ENCODE peak calls at places on chromosomes 3 and 15, in ten cellular contexts. K is suprapubic skin, O is breast epithelium, Z is NB4, L is body of pancreas, V is H1, C is heart left ventricle, J is ovary, E is uterus, I is GM12878. D is an unnamed sample.

GRCh38 chr3:142086581-142087090 is 62.7 kb downstream of the TFDP2 start:
- DNase-seq in V (no peak), E (no peak), Z (no peak), L (no peak), C (no peak), O (no peak), K (no peak), I (no peak), J (no peak), D (no peak)

GRCh38 chr3:170476291-170476690 is 57.6 kb downstream of the CLDN11 start:
- DNase-seq in J (no peak), Z (no peak), V (no peak), I (no peak), K (no peak), C (no peak), L (no peak), O (no peak), E (no peak), D (no peak)

GRCh38 chr3:134794950-134795775 is at the start of gene EPHB1:
- DNase-seq in O (peak), L (peak), C (peak), I (peak), V (peak), E (peak), K (peak), J (peak), Z (peak), D (peak)

GRCh38 chr3:52606373-52607085 is 70.1 kb downstream of the UQCC5 start:
- DNase-seq in J (no peak), I (no peak), Z (no peak), C (no peak), E (no peak), O (peak), L (peak), V (no peak), K (no peak), D (no peak)

GRCh38 chr3:176935524-176935923 is 261.8 kb downstream of the TBL1XR1 start:
- DNase-seq in C (no peak), J (no peak), V (no peak), Z (no peak), E (no peak), K (no peak), O (no peak), L (no peak), I (no peak), D (no peak)

GRCh38 chr3:160447544-160447943 is 2.0 kb downstream of the TRIM59 start:
- DNase-seq in L (no peak), I (no peak), O (no peak), V (no peak), Z (no peak), E (no peak), J (no peak), C (no peak), K (no peak), D (no peak)

GRCh38 chr15:62558640-62559039 is 393.6 kb upstream of the C2CD4B start:
- DNase-seq in Z (no peak), V (no peak), L (no peak), O (no peak), E (no peak), I (no peak), C (no peak), J (no peak), K (no peak), D (no peak)

GRCh38 chr3:173747427-173747826 is 349.9 kb downstream of the NLGN1 start:
- DNase-seq in E (no peak), K (no peak), O (no peak), V (no peak), J (no peak), I (no peak), Z (no peak), C (no peak), L (no peak), D (no peak)

GRCh38 chr3:61353353-61353752 is 102.1 kb upstream of the FHIT start:
- DNase-seq in C (no peak), L (no peak), E (no peak), K (no peak), I (no peak), O (no peak), Z (no peak), V (no peak), J (no peak), D (no peak)

GRCh38 chr3:125266976-125267375 is 54.4 kb upstream of the SLC12A8 start:
- DNase-seq in I (no peak), E (no peak), O (no peak), C (no peak), K (no peak), L (no peak), Z (no peak), V (no peak), J (no peak), D (no peak)

GRCh38 chr3:98329392-98330124 is 24.1 kb upstream of the OR5K4 start:
- DNase-seq in Z (peak), C (peak), L (peak), O (no peak), J (no peak), E (no peak), K (no peak), V (no peak), I (peak), D (peak)

GRCh38 chr3:119937229-119937628 is 155.3 kb downstream of the NR1I2 start:
- DNase-seq in J (no peak), O (no peak), Z (peak), E (no peak), C (no peak), L (no peak), K (no peak), I (peak), V (no peak), D (no peak)

GRCh38 chr15:63389902-63390301 is 8.3 kb upstream of the CA12 start:
- DNase-seq in O (peak), I (no peak), J (peak), E (no peak), L (peak), K (no peak), Z (no peak), V (no peak), C (no peak), D (no peak)

GRCh38 chr3:28835249-28835648 is 445.6 kb upstream of the RBMS3 start:
- DNase-seq in O (no peak), C (no peak), V (no peak), L (no peak), I (no peak), J (no peak), Z (no peak), K (no peak), E (no peak), D (no peak)

GRCh38 chr3:8660271-8660731 is 15.7 kb upstream of the SSUH2 start:
- DNase-seq in J (no peak), O (no peak), K (no peak), C (no peak), E (no peak), I (no peak), Z (no peak), L (no peak), V (no peak), D (no peak)

GRCh38 chr3:101849714-101850326 is 506 bp downstream of the NFKBIZ start:
- DNase-seq in J (peak), K (peak), L (peak), O (no peak), I (no peak), C (peak), Z (peak), E (peak), V (no peak), D (peak)

GRCh38 chr15:68354923-68355322 is 77.0 kb downstream of the ITGA11 start:
- DNase-seq in V (no peak), O (no peak), I (no peak), E (peak), J (no peak), C (no peak), K (no peak), L (no peak), Z (peak), D (no peak)

GRCh38 chr3:121707531-121708273 is 41.8 kb downstream of the GOLGB1 start:
- DNase-seq in E (no peak), V (no peak), Z (no peak), J (no peak), O (no peak), I (no peak), L (no peak), C (no peak), K (no peak), D (no peak)

GRCh38 chr3:192408721-192409151 is 318.6 kb downstream of the FGF12 start:
- DNase-seq in C (no peak), O (no peak), E (no peak), K (no peak), I (no peak), J (no peak), Z (no peak), L (no peak), V (no peak), D (no peak)

GRCh38 chr3:141807277-141808038 is 44.2 kb downstream of the GRK7 start:
- DNase-seq in O (no peak), L (no peak), V (no peak), I (no peak), K (no peak), C (no peak), E (no peak), Z (no peak), J (no peak), D (no peak)

GRCh38 chr3:126393563-126393962 is 1.1 kb upstream of the CFAP100 start:
- DNase-seq in L (no peak), V (no peak), J (no peak), E (no peak), O (no peak), K (peak), Z (no peak), C (no peak), I (no peak), D (peak)

GRCh38 chr3:18153571-18154173 is 271.5 kb downstream of the SATB1 start:
- DNase-seq in I (no peak), J (no peak), V (no peak), K (no peak), O (no peak), Z (peak), L (peak), E (no peak), C (no peak), D (no peak)

GRCh38 chr15:39735120-39735717 is 47.4 kb downstream of the FSIP1 start:
- DNase-seq in K (no peak), E (no peak), O (no peak), J (no peak), L (no peak), C (no peak), V (no peak), I (no peak), Z (no peak), D (no peak)

GRCh38 chr3:157858821-157859220 is 247.4 kb downstream of the SHOX2 start:
- DNase-seq in J (no peak), V (no peak), O (no peak), C (no peak), L (no peak), Z (no peak), I (no peak), E (no peak), K (no peak), D (no peak)

GRCh38 chr3:101204246-101204645 is 116.1 kb downstream of the IMPG2 start:
- DNase-seq in K (no peak), I (no peak), O (no peak), Z (no peak), V (no peak), C (no peak), E (no peak), J (no peak), L (no peak), D (no peak)

GRCh38 chr3:41419809-41420208 is 220.5 kb downstream of the CTNNB1 start:
- DNase-seq in O (no peak), E (no peak), I (no peak), K (no peak), L (no peak), J (no peak), Z (peak), C (no peak), V (no peak), D (no peak)

GRCh38 chr3:132196113-132196512 is 121.1 kb upstream of the ACP3 start:
- DNase-seq in E (no peak), Z (no peak), J (no peak), K (no peak), I (no peak), C (no peak), O (no peak), V (no peak), L (no peak), D (no peak)

GRCh38 chr15:42194502-42194901 is 13.6 kb downstream of the VPS39 start:
- DNase-seq in E (no peak), J (no peak), C (no peak), L (no peak), K (no peak), I (no peak), O (no peak), Z (peak), V (no peak), D (no peak)

GRCh38 chr3:182268711-182269110 is 524.6 kb upstream of the ATP11B start:
- DNase-seq in L (no peak), E (no peak), K (no peak), Z (no peak), I (no peak), J (no peak), V (no peak), C (no peak), O (no peak), D (no peak)

GRCh38 chr15:65305144-65305758 is 774 bp downstream of the RNU5B-1 start:
- DNase-seq in J (peak), Z (no peak), O (no peak), E (no peak), C (no peak), K (no peak), L (no peak), I (no peak), V (no peak), D (peak)

GRCh38 chr15:27495963-27496459 is 525.0 kb downstream of the GABRG3 start:
- DNase-seq in E (no peak), I (no peak), Z (no peak), L (no peak), O (no peak), C (no peak), V (no peak), J (no peak), K (no peak), D (no peak)

GRCh38 chr3:134654031-134654430 is 3.2 kb upstream of the KY start:
- DNase-seq in O (no peak), J (no peak), Z (no peak), L (no peak), K (peak), E (no peak), C (no peak), V (no peak), I (no peak), D (no peak)

GRCh38 chr15:78921517-78921916 is 23.3 kb downstream of the CTSH start:
- DNase-seq in J (no peak), O (no peak), K (no peak), I (no peak), C (no peak), Z (no peak), L (no peak), V (no peak), E (no peak), D (no peak)

GRCh38 chr3:128122013-128122412 is 1.6 kb downstream of the RUVBL1 start:
- DNase-seq in K (no peak), I (no peak), J (no peak), O (no peak), V (no peak), Z (no peak), E (no peak), L (no peak), C (no peak), D (no peak)
- H3K4me3 ChIP-seq in K (no peak), I (peak), J (no peak), O (no peak), V (peak), Z (peak), E (no peak), L (no peak), C (no peak), D (no peak)

DNA sequence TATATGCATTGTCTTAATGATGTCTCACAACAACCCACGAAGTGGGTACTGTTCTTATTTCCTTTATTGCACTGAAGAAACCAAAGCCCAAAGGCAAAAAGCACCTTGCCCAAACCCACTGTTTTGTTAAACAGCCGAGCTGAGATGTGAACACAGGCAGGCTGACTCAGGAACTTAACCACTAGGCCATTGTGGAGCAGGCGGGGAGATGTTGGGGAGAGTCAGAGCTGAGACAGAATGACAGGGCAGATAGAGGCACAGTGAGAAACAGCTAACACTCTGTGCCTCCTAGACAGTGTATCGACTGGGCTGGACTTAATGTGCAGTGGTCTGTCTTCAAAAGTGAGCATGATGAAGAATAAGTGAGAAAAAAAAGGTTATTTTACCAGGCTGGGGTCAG is 56.5 kb downstream of the RPLP1 start:
- DNase-seq in O (no peak), V (no peak), K (peak), E (no peak), J (no peak), L (no peak), C (no peak), I (no peak), Z (no peak), D (no peak)
- TF ChIP-seq CTCF in O (no peak), V (no peak), K (no peak), E (no peak), J (no peak), L (no peak), C (no peak), I (no peak), Z (no peak), D (no peak)

GRCh38 chr3:70982700-70983140 is 600.8 kb downstream of the FOXP1 start:
- DNase-seq in K (no peak), E (peak), C (peak), J (no peak), O (peak), Z (no peak), L (peak), V (no peak), I (peak), D (peak)
- TF ChIP-seq POLR2A in K (no peak), E (no peak), C (no peak), J (no peak), O (no peak), Z (no peak), L (no peak), V (no peak), I (no peak), D (no peak)

GRCh38 chr3:46538803-46539442 is 27.2 kb downstream of the LRRC2 start:
- DNase-seq in L (peak), K (peak), Z (peak), O (no peak), J (no peak), E (peak), I (peak), V (no peak), C (peak), D (peak)
- H3K4me3 ChIP-seq in L (no peak), K (no peak), Z (peak), O (no peak), J (no peak), E (no peak), I (peak), V (no peak), C (no peak), D (no peak)

DNA sequence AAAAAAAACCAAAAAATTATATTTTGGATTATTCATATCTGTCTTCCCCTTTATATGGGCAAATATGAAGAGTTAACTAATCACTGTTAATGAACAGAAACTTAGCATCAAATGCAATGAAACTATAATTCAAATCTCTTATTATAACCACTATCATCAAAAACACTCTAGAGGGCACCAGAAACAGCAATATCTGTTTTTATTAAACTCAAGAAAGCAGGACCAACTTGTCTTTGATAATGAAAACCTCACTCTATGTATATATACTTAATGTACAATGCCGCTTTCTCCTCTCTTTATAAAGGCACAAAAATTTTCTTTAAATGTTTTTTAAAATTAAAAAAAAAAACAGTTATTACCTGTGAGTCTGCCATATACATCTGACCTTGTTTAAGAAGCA is 92.7 kb downstream of the UACA start:
- DNase-seq in J (no peak), L (no peak), Z (peak), C (no peak), O (no peak), E (no peak), V (no peak), I (no peak), K (no peak), D (no peak)
- TF ChIP-seq CTCF in J (no peak), L (peak), Z (no peak), C (peak), O (no peak), E (no peak), V (no peak), I (no peak), K (no peak), D (no peak)

DNA sequence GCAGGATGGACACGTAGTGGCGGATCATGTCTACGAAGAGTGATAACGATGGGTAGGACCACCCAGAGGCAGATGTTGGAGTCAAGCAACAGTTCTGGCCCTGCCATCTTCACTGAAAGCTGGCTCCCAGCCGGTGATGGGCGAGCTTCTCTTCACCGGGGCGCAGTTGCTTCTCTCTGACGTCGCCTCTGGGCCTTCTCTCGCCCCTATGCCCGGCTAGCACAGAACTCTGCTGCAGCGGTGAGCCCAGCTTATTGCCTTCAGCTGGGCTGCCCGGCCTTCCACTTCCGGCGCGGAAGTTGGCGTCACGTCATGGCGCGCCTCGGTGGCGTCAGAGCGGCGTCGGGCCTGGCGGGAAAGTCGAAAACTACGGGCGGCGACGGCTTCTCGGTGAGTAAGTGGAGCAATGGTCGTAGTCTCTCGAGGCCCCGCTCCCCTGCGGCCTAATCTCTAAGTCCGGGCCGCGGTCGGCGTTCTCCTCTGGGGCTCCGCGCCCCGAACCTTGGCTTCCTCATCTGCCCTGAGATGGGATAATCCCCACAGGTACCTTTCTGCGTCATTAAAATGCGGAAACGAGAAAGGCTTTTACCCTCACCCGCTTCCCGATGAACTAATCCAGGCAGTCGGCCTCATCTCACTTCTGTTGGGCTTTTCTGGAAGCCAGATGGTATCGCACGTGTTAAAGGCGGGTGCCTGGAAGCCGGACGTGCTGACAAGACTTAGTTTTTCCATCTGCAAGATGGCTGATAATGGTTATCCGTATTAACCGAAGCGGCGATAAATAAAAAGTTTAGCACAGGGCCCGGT is at the start of gene FANCD2:
- DNase-seq in K (peak), Z (peak), O (peak), C (peak), E (peak), J (peak), V (peak), L (peak), I (peak), D (peak)
- TF ChIP-seq POLR2A in K (peak), Z (peak), O (peak), C (no peak), E (peak), J (peak), V (peak), L (peak), I (peak), D (no peak)

D was measured in lower leg skin.